ENCODE peak calls at places on chromosomes 5 and 9, in four cellular contexts. One of them, this sample, is unnamed.

GRCh38 chr9:131776473-131776872 is 36.6 kb upstream of the RAPGEF1 start:
- DNase-seq in HTR-8/SVneo: no peak
- DNase-seq in WERI-Rb-1: no peak
- DNase-seq in Kasumi-1: peak
- DNase-seq in this sample: peak

GRCh38 chr9:127968046-127968445 is 12.7 kb downstream of the EEIG1 start:
- DNase-seq in Kasumi-1: no peak
- DNase-seq in WERI-Rb-1: no peak
- DNase-seq in HTR-8/SVneo: no peak
- DNase-seq in this sample: no peak

GRCh38 chr9:17116400-17116837 is 18.4 kb upstream of the CNTLN start:
- DNase-seq in Kasumi-1: peak
- DNase-seq in HTR-8/SVneo: peak
- DNase-seq in WERI-Rb-1: no peak
- DNase-seq in this sample: peak

GRCh38 chr5:135034186-135034962 is at the start of gene PITX1:
- DNase-seq in WERI-Rb-1: peak
- DNase-seq in Kasumi-1: peak
- DNase-seq in HTR-8/SVneo: peak
- DNase-seq in this sample: peak

GRCh38 chr5:15902050-15902449 is 277.5 kb downstream of the MARCHF11 start:
- DNase-seq in Kasumi-1: no peak
- DNase-seq in HTR-8/SVneo: no peak
- DNase-seq in WERI-Rb-1: no peak
- DNase-seq in this sample: no peak

GRCh38 chr9:134348404-134349155 is 22.3 kb downstream of the RXRA start:
- DNase-seq in WERI-Rb-1: peak
- DNase-seq in HTR-8/SVneo: no peak
- DNase-seq in Kasumi-1: no peak
- DNase-seq in this sample: no peak

GRCh38 chr5:137649228-137649890 is 86.5 kb downstream of the KLHL3 start:
- DNase-seq in HTR-8/SVneo: no peak
- DNase-seq in WERI-Rb-1: peak
- DNase-seq in Kasumi-1: no peak
- DNase-seq in this sample: peak

GRCh38 chr5:159894149-159894720 is 22.0 kb upstream of the ADRA1B start:
- DNase-seq in WERI-Rb-1: no peak
- DNase-seq in Kasumi-1: no peak
- DNase-seq in HTR-8/SVneo: no peak
- DNase-seq in this sample: no peak

GRCh38 chr9:5557606-5558587 is 47.6 kb downstream of the PDCD1LG2 start:
- DNase-seq in Kasumi-1: peak
- DNase-seq in WERI-Rb-1: no peak
- DNase-seq in HTR-8/SVneo: no peak
- DNase-seq in this sample: peak

GRCh38 chr9:104923289-104923688 is 4.7 kb downstream of the ABCA1 start:
- DNase-seq in Kasumi-1: no peak
- DNase-seq in WERI-Rb-1: no peak
- DNase-seq in HTR-8/SVneo: no peak
- DNase-seq in this sample: peak